ENCODE peak calls at places on chromosomes 1 and 21, in four cellular contexts. N is GM23338, I is hepatocyte, G is fibroblast of the conjunctiva. Y is an unnamed sample.
A peak's percentile ranks its signal among the peaks of the same experiment; 100 is the strongest.

GRCh38 chr1:108831225-108831624 is 25.7 kb downstream of the AKNAD1 start:
- DNase-seq in I (no peak), G (peak; percentile 57), N (no peak), Y (no peak)

GRCh38 chr1:58432813-58433668 is 113.5 kb downstream of the OMA1 start:
- DNase-seq in N (peak; percentile 79), I (peak; percentile 28), G (peak; percentile 3), Y (peak; percentile 17)

GRCh38 chr21:27149034-27149433 is 182.1 kb upstream of the ADAMTS5 start:
- DNase-seq in N (no peak), I (no peak), G (peak; percentile 49), Y (no peak)

GRCh38 chr21:32403201-32403701 is 9.3 kb upstream of the EVA1C start:
- DNase-seq in G (peak; percentile 59), N (peak; percentile 92), I (peak; percentile 83), Y (peak; percentile 3)

GRCh38 chr1:186680031-186681012 is at the start of gene PTGS2:
- DNase-seq in N (peak; percentile 93), G (peak; percentile 97), I (peak; percentile 92), Y (peak; percentile 25)

GRCh38 chr1:7470904-7471638 is 300.0 kb upstream of the VAMP3 start:
- DNase-seq in I (peak; percentile 85), G (peak; percentile 94), N (no peak), Y (peak; percentile 23)

GRCh38 chr1:3377166-3377565 is 77.3 kb upstream of the ARHGEF16 start:
- DNase-seq in G (no peak), N (no peak), I (no peak), Y (no peak)

GRCh38 chr1:167249702-167250101 is 29.0 kb downstream of the POU2F1 start:
- DNase-seq in G (no peak), I (no peak), N (no peak), Y (no peak)

GRCh38 chr1:153818876-153819275 is 43.7 kb downstream of the SLC27A3 start:
- DNase-seq in G (no peak), N (no peak), I (no peak), Y (no peak)

GRCh38 chr1:24567792-24568388 is 12.0 kb downstream of the NCMAP start:
- DNase-seq in G (no peak), I (peak; percentile 88), N (peak; percentile 65), Y (no peak)

GRCh38 chr1:167000546-167000945 is 11.5 kb downstream of the MAEL start:
- DNase-seq in I (no peak), N (no peak), G (no peak), Y (no peak)

GRCh38 chr1:108561731-108562326 is 1.9 kb downstream of the EEIG2 start:
- DNase-seq in N (peak; percentile 90), G (no peak), I (peak; percentile 75), Y (no peak)

GRCh38 chr1:72230746-72231145 is 51.6 kb downstream of the NEGR1 start:
- DNase-seq in I (no peak), G (no peak), N (no peak), Y (no peak)

GRCh38 chr1:197173571-197174482 is 27.4 kb upstream of the ASPM start:
- DNase-seq in I (peak; percentile 16), N (no peak), G (no peak), Y (no peak)

GRCh38 chr21:46110499-46111192 is 12.7 kb downstream of the COL6A2 start:
- DNase-seq in G (no peak), N (peak; percentile 41), I (peak; percentile 6), Y (no peak)

GRCh38 chr1:27368872-27369703 is 2.3 kb upstream of the MAP3K6 start:
- DNase-seq in G (no peak), N (peak; percentile 51), I (no peak), Y (no peak)

GRCh38 chr21:32278068-32278467 is 781 bp downstream of the MIS18A start:
- DNase-seq in I (peak; percentile 19), N (peak; percentile 33), G (no peak), Y (no peak)

GRCh38 chr21:17802568-17802967 is 16.6 kb downstream of the C21orf91 start:
- DNase-seq in N (no peak), I (no peak), G (no peak), Y (no peak)